ENCODE peak calls at places on chromosomes 7 and 10, in six cellular contexts. D is A549, Y is IMR-90, K is HepG2, U is K562, F is GM12878. N is an unnamed sample.

GRCh38 chr10:133100706-133101463 is 13.2 kb downstream of the ADGRA1 start:
- DNase-seq in F (no peak), U (peak; percentile 62), K (no peak), Y (no peak), D (peak; percentile 28), N (no peak)

GRCh38 chr10:109773818-109774440 is 149.4 kb downstream of the XPNPEP1 start:
- DNase-seq in K (peak; percentile 26), D (peak; percentile 21), F (no peak), U (peak; percentile 16), Y (peak; percentile 43), N (peak; percentile 30)

GRCh38 chr7:68246189-68246633 is 1249.6 kb downstream of the TYW1 start:
- DNase-seq in Y (no peak), F (no peak), K (no peak), D (no peak), U (no peak), N (no peak)

GRCh38 chr10:49367600-49367999 is 28.3 kb downstream of the DRGX start:
- DNase-seq in F (no peak), U (no peak), Y (no peak), D (no peak), K (peak; percentile 11), N (no peak)

GRCh38 chr10:58267713-58268453 is at the start of gene IPMK:
- DNase-seq in F (peak; percentile 63), U (peak; percentile 91), D (peak; percentile 93), Y (peak; percentile 79), K (peak; percentile 84), N (peak; percentile 90)

GRCh38 chr7:133436014-133436428 is 183.1 kb downstream of the EXOC4 start:
- DNase-seq in D (no peak), K (no peak), F (no peak), Y (peak; percentile 79), U (no peak), N (no peak)

GRCh38 chr7:25481891-25482290 is 253.6 kb upstream of the NPVF start:
- DNase-seq in D (no peak), K (no peak), Y (no peak), U (no peak), F (no peak), N (no peak)

GRCh38 chr7:34842782-34843181 is 184.8 kb downstream of the NPSR1 start:
- DNase-seq in K (no peak), U (no peak), D (no peak), Y (no peak), F (no peak), N (no peak)

GRCh38 chr10:27192284-27192683 is 37.1 kb downstream of the MASTL start:
- DNase-seq in F (no peak), D (peak; percentile 80), U (no peak), Y (peak; percentile 95), K (no peak), N (peak; percentile 17)

GRCh38 chr7:70907594-70907993 is 224.3 kb upstream of the GALNT17 start:
- DNase-seq in Y (no peak), F (no peak), D (no peak), K (no peak), U (no peak), N (no peak)

GRCh38 chr10:116784651-116785050 is 42.3 kb upstream of the HSPA12A start:
- DNase-seq in U (no peak), K (no peak), F (no peak), D (no peak), Y (no peak), N (no peak)

GRCh38 chr7:42932861-42933591 is 850 bp downstream of the MRPL32 start:
- DNase-seq in K (no peak), Y (peak; percentile 26), U (peak; percentile 36), F (no peak), D (no peak), N (peak; percentile 44)

GRCh38 chr7:1460757-1461639 is 1.7 kb upstream of the MICALL2 start:
- DNase-seq in D (peak; percentile 50), Y (peak; percentile 34), K (peak; percentile 73), F (no peak), U (peak; percentile 93), N (no peak)

GRCh38 chr10:106566871-106567270 is 597.6 kb downstream of the SORCS1 start:
- DNase-seq in K (no peak), F (no peak), D (no peak), U (no peak), Y (no peak), N (peak; percentile 10)

GRCh38 chr7:125927556-125927955 is 997.9 kb upstream of the POT1 start:
- DNase-seq in Y (no peak), U (no peak), D (no peak), K (no peak), F (no peak), N (no peak)

GRCh38 chr10:99775850-99776249 is 6.6 kb upstream of the ABCC2 start:
- DNase-seq in K (peak; percentile 86), U (peak; percentile 24), D (peak; percentile 95), F (no peak), Y (peak; percentile 93), N (peak; percentile 11)

GRCh38 chr7:50781371-50781770 is 1.3 kb downstream of the GRB10 start:
- DNase-seq in Y (no peak), K (no peak), U (no peak), F (no peak), D (no peak), N (no peak)

GRCh38 chr10:35613597-35614226 is 8.6 kb downstream of the GJD4 start:
- DNase-seq in F (no peak), Y (peak; percentile 55), U (peak; percentile 15), K (peak; percentile 26), D (peak; percentile 46), N (no peak)

GRCh38 chr7:18638594-18639452 is 143.3 kb downstream of the HDAC9 start:
- DNase-seq in Y (peak; percentile 64), U (no peak), D (no peak), F (no peak), K (no peak), N (no peak)

GRCh38 chr7:49700841-49701240 is 72.6 kb upstream of the VWC2 start:
- DNase-seq in U (no peak), D (no peak), Y (no peak), F (no peak), K (no peak), N (no peak)

GRCh38 chr7:81768951-81769778 is 682 bp downstream of the HGF start:
- DNase-seq in K (no peak), U (no peak), F (no peak), D (no peak), Y (peak; percentile 11), N (no peak)

GRCh38 chr10:126929391-126929790 is 24.2 kb downstream of the DOCK1 start:
- DNase-seq in U (no peak), Y (no peak), F (no peak), D (no peak), K (peak; percentile 22), N (no peak)

GRCh38 chr10:126932516-126932915 is 27.3 kb downstream of the DOCK1 start:
- DNase-seq in D (no peak), F (no peak), K (no peak), Y (no peak), U (no peak), N (no peak)

GRCh38 chr10:126930506-126931458 is 25.6 kb downstream of the DOCK1 start:
- DNase-seq in F (no peak), D (no peak), Y (peak; percentile 64), U (no peak), K (no peak), N (no peak)

GRCh38 chr10:126933116-126933515 is 27.9 kb downstream of the DOCK1 start:
- DNase-seq in U (no peak), K (no peak), D (no peak), F (no peak), Y (no peak), N (no peak)

GRCh38 chr10:126931548-126931947 is 26.3 kb downstream of the DOCK1 start:
- DNase-seq in Y (no peak), D (no peak), F (no peak), U (no peak), K (no peak), N (no peak)
- TF ChIP-seq USF2 in Y (no peak), D (no peak), F (no peak), U (no peak), K (no peak), N (no peak)

GRCh38 chr7:94823952-94824351 is 83.4 kb upstream of the PPP1R9A start:
- DNase-seq in F (no peak), Y (peak; percentile 1), K (peak; percentile 44), U (no peak), D (peak; percentile 63), N (no peak)
- TF ChIP-seq SMC3 in F (no peak), Y (no peak), K (no peak), U (no peak), D (no peak), N (no peak)

DNA sequence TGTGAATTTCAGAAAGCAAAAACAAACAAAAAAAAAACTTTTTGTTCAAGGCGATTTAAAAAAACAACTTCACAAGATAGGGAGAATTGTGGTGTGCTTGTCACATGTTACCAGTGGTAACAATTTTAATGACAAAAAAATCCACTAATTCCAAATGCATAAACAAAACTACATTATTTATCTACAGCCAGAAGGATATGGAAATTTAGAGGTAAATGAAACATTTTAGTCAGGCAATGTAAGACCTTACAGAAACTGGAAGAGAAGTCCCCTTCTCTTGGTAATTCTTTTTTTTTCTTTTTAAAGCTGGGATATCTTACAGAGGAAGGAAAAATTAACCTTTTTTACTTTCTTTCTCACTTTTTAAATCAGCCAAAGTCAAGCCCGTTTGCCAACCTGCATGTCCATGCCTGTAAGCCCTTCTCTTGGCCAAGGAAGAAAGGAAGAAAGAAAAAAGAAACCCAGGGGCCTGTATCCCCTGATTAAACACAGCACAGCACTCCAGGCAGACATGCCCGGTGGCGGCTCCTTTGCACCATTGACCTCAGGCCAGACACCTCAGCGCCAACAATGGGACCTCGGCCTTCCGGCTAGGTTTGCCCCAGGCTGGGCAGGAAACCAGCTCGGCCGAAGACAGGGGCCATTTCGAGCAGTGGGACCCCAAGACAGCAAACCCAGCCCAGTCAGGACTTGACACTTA is 3.0 kb downstream of the HOXA10 start:
- DNase-seq in D (no peak), U (no peak), K (peak; percentile 26), F (no peak), Y (no peak), N (no peak)
- TF ChIP-seq USF2 in D (no peak), U (no peak), K (no peak), F (no peak), Y (no peak), N (no peak)

GRCh38 chr7:149666360-149666905 is 107.0 kb downstream of the ZNF467 start:
- DNase-seq in K (no peak), U (no peak), Y (no peak), D (no peak), F (no peak), N (no peak)

GRCh38 chr7:149670288-149670687 is 103.1 kb downstream of the ZNF467 start:
- DNase-seq in F (no peak), Y (peak; percentile 10), D (no peak), U (no peak), K (no peak), N (peak; percentile 64)

GRCh38 chr7:149664666-149665065 is 108.7 kb downstream of the ZNF467 start:
- DNase-seq in D (peak; percentile 23), Y (no peak), U (no peak), F (no peak), K (no peak), N (no peak)

GRCh38 chr7:149673006-149673405 is 100.4 kb downstream of the ZNF467 start:
- DNase-seq in U (no peak), F (no peak), K (no peak), D (no peak), Y (no peak), N (no peak)

GRCh38 chr7:149669121-149669818 is 104.1 kb downstream of the ZNF467 start:
- DNase-seq in F (no peak), U (no peak), K (peak; percentile 7), D (peak; percentile 61), Y (peak; percentile 19), N (no peak)
- TF ChIP-seq SMC3 in F (peak; percentile 46), U (peak; percentile 10), K (no peak), D (peak; percentile 60), Y (peak; percentile 35), N (peak; percentile 51)

GRCh38 chr7:155733582-155734444 is 78.5 kb downstream of the SHH start:
- DNase-seq in D (no peak), Y (no peak), F (no peak), K (no peak), U (no peak), N (no peak)
- TF ChIP-seq USF2 in D (no peak), Y (no peak), F (no peak), K (no peak), U (no peak), N (no peak)